ENCODE peak calls at places on chromosomes 5 and 9, in four cellular contexts. T is K562, C is GM12878, Y is HepG2. B is an unnamed sample.

GRCh38 chr9:126763130-126763764 is 41.6 kb upstream of the ZBTB43 start:
- DNase-seq in Y (no peak), T (peak; percentile 47), C (no peak), B (no peak)

GRCh38 chr9:13485068-13485596 is 205.6 kb upstream of the MPDZ start:
- DNase-seq in T (no peak), Y (no peak), C (no peak), B (no peak)

GRCh38 chr9:89153618-89154017 is 25.0 kb downstream of the SHC3 start:
- DNase-seq in Y (no peak), C (no peak), T (no peak), B (no peak)

GRCh38 chr5:33852327-33852726 is 39.5 kb downstream of the ADAMTS12 start:
- DNase-seq in C (no peak), Y (no peak), T (no peak), B (no peak)

GRCh38 chr5:9644630-9645029 is 14.5 kb upstream of the TAS2R1 start:
- DNase-seq in C (no peak), Y (no peak), T (no peak), B (no peak)

GRCh38 chr5:1731091-1731639 is 68.5 kb downstream of the MRPL36 start:
- DNase-seq in T (no peak), C (no peak), Y (no peak), B (no peak)

GRCh38 chr5:2581418-2581817 is 170.1 kb downstream of the IRX2 start:
- DNase-seq in C (no peak), T (no peak), Y (no peak), B (no peak)

GRCh38 chr5:62082370-62082778 is 223.6 kb upstream of the KIF2A start:
- DNase-seq in Y (no peak), C (no peak), T (no peak), B (no peak)

GRCh38 chr9:110143969-110144545 is 63.9 kb downstream of the C9orf152 start:
- DNase-seq in Y (no peak), T (no peak), C (no peak), B (no peak)

GRCh38 chr5:33188089-33188488 is 252.7 kb upstream of the TARS1 start:
- DNase-seq in Y (no peak), T (no peak), C (no peak), B (no peak)

GRCh38 chr9:20941177-20941690 is 90.2 kb downstream of the HACD4 start:
- DNase-seq in T (no peak), Y (peak; percentile 63), C (peak; percentile 54), B (peak; percentile 76)

GRCh38 chr9:535356-535755 is 306.1 kb upstream of the DMRT1 start:
- DNase-seq in T (no peak), Y (no peak), C (no peak), B (no peak)

GRCh38 chr9:97966493-97966892 is 16.6 kb upstream of the ANP32B start:
- DNase-seq in T (peak; percentile 30), C (no peak), Y (no peak), B (no peak)

GRCh38 chr9:69867081-69867814 is 46.6 kb downstream of the CFAP95 start:
- DNase-seq in T (no peak), C (no peak), Y (no peak), B (no peak)

GRCh38 chr9:105503873-105504272 is 54.1 kb upstream of the FKTN start:
- DNase-seq in Y (no peak), T (peak; percentile 14), C (peak; percentile 52), B (no peak)

GRCh38 chr9:935348-935965 is 41.0 kb upstream of the DMRT3 start:
- DNase-seq in T (no peak), Y (no peak), C (no peak), B (peak; percentile 35)

GRCh38 chr9:136799079-136799853 is 3.1 kb downstream of the CCDC183 start:
- DNase-seq in Y (peak; percentile 80), T (no peak), C (no peak), B (no peak)
- TF ChIP-seq TARDBP in Y (peak; percentile 79), T (no peak), C (no peak), B (no peak)

DNA sequence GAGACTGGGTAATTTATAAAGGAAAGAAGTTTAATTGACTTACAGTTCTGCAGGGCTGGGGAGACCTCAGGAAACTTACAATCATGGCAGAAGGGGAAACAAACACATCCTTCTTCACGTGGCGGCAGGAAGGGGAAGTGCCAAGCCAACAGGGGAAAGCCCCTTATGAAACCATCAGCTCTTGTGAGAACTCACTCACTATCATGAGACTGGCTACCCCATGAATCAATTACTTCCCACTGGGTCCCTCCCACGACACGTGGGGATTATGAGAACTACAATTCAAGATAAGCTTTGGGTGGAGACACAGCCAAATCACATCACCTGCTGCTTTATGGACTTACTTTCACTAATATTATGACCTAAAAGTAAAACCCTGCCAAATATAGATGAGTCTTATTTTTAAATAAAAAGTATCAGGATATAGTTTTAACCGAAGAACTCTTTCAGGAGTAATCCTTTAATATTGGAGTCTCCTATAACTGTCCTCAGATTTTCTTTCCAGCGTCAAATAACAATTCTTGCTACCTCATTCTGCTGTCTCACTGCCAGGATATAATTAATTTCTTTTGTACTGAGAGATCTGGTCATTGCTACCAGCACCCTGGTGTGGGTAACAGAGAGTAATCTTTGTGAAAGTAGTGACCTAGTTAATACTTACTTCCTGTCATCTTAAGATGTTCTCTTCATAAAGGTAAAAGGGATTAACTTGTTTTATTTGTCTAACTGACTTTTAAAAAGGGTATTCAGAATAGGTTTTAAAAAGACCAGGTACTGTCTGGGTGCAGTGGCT is 68.6 kb downstream of the NLN start:
- DNase-seq in C (no peak), Y (no peak), T (no peak), B (no peak)
- TF ChIP-seq FOXK2 in C (no peak), Y (no peak), T (no peak), B (no peak)

GRCh38 chr9:121773286-121773953 is 122.0 kb downstream of the DAB2IP start:
- DNase-seq in T (no peak), C (no peak), Y (no peak), B (no peak)

GRCh38 chr9:121776009-121776738 is 124.7 kb downstream of the DAB2IP start:
- DNase-seq in C (no peak), Y (no peak), T (no peak), B (no peak)

GRCh38 chr9:121774715-121775613 is 123.5 kb downstream of the DAB2IP start:
- DNase-seq in C (no peak), Y (no peak), T (no peak), B (no peak)

GRCh38 chr9:121772600-121773285 is 121.3 kb downstream of the DAB2IP start:
- DNase-seq in T (no peak), C (no peak), Y (no peak), B (no peak)

DNA sequence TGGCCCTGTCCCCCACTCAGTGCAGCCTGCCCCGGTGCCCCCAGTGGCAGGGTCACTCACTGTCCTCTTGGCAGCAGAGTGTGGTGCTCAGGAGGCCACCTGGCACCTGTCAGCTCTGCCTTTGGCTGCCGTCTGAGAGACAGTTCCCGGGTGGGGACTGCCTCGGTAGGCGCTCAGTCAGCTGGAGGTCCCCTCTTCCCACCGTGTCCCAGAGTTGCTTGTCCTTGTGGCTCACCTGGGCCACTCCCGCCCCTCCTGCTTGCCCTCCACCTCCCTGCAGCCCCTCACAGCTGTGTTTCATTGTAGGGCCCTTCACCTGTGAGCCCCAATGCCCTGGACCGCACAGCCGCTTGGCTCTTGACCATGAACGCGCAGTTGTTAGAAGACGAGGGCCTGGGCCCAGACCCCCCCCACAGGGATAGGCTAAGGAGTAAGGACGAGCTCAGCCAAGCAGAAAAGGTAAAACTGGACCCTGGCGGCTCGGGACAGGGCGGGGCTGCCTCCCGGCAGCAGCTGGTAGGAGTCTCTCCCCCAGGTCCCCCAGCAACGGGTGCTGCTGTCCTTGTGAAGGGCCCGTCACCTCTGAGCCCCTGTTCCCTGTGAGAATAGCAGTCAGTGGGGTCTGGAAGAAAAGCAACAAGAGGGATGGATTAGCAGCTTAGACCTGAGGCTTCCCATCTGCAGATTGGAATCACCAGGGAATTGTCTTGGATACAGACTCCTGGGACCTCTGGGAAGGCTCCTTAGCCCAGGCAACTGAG is 122.7 kb downstream of the DAB2IP start:
- DNase-seq in Y (no peak), C (no peak), T (no peak), B (no peak)
- TF ChIP-seq BHLHE40 in Y (no peak), C (no peak), T (no peak), B (no peak)

DNA sequence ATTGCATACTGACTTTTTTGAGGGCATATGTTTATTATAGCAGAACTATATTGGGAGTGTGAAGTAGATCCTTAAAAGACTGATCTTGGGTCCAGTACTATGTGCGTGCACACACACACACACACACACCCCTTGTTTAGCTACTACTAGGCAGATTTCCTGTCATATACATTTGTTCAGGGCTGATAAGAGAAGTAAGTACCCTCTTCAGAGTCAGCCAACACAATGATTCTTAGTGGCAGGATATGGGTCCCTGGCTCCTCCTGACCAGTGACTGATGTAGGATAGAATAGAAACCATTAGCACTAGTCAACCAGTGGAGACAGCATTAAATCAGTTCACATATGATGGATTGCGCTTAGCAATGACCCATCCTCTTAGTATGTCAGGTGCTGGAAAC is 76.2 kb upstream of the MIER3 start:
- DNase-seq in C (no peak), Y (no peak), T (no peak), B (no peak)
- TF ChIP-seq TARDBP in C (no peak), Y (no peak), T (no peak), B (no peak)

DNA sequence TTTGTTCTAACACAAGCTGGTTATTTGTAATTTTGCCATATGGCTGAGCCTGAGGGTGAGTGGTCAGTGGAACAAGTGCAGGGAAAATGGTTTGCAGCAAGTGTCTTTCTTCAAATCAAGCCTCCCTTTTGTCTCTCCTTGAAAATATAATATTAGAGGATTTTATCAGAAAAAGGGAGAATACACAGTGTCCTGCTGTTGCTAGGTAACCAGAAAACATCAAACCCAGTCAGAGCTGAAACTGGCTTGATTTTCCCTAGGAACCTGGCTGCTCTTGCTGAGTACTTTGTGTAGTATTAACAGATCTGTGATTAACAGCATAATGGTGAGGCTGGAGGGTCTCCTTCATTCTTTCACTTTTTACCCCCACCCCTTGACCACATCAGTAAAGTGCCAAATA is 314.0 kb downstream of the ARHGEF28 start:
- DNase-seq in C (no peak), T (no peak), Y (no peak), B (no peak)
- TF ChIP-seq FOXK2 in C (no peak), T (no peak), Y (no peak), B (no peak)

GRCh38 chr5:52580921-52581320 is 206.8 kb upstream of the ITGA1 start:
- DNase-seq in T (no peak), C (no peak), Y (no peak), B (no peak)
- TF ChIP-seq BHLHE40 in T (no peak), C (no peak), Y (no peak), B (no peak)

GRCh38 chr5:93603711-93604118 is 20.7 kb downstream of the NR2F1 start:
- DNase-seq in T (no peak), C (no peak), Y (no peak), B (no peak)
- TF ChIP-seq TARDBP in T (no peak), C (no peak), Y (no peak), B (no peak)

DNA sequence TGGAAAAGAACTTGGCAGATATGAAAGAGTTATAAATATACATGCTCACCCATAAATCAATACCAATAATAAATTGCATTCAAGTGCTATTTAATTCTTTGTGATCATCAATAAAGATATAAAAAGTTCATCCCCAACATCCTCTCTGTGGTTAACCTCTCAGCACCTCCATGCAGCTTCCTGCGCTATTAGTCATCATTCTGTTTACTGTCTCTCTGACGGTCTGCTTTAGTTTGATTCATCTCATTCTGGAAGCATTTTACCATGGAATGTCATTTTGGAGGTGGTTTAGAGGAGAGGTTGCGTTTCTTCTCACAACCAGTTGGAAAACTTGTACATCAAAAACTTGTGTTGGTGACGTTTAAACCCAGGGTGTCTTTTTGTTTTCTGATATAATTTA is 486.6 kb downstream of the BRINP1 start:
- DNase-seq in Y (no peak), C (no peak), T (no peak), B (no peak)
- TF ChIP-seq FOXK2 in Y (no peak), C (no peak), T (no peak), B (no peak)

B was measured in HEK293T.